ENCODE peak calls at places on chromosomes 11 and 22, in six cellular contexts. N is ovary, K is cardiac muscle cell, X is NCI-H2081, Q is heart right ventricle, B is neural crest cell. A is an unnamed sample.

GRCh38 chr11:57901756-57902155 is 121.9 kb upstream of the OR9Q1 start:
- DNase-seq in N (no peak), K (no peak), X (no peak), Q (no peak), B (no peak), A (no peak)

GRCh38 chr22:37804502-37804885 is 3.2 kb upstream of the GCAT start:
- DNase-seq in N (peak; percentile 61), K (no peak), X (no peak), Q (peak; percentile 32), B (no peak), A (no peak)

GRCh38 chr11:133864756-133865155 is 19.4 kb upstream of the SPATA19 start:
- DNase-seq in N (no peak), K (no peak), X (no peak), Q (no peak), B (no peak), A (no peak)

GRCh38 chr11:68659158-68659921 is 25.0 kb upstream of the GAL start:
- DNase-seq in N (peak; percentile 79), K (no peak), X (peak; percentile 96), Q (peak; percentile 70), B (no peak), A (peak; percentile 90)

GRCh38 chr22:48450188-48450825 is 1377.4 kb downstream of the BRD1 start:
- DNase-seq in N (no peak), K (no peak), X (no peak), Q (no peak), B (no peak), A (no peak)

GRCh38 chr11:1307163-1307870 is 2.1 kb downstream of the TOLLIP start:
- DNase-seq in N (no peak), K (no peak), X (no peak), Q (no peak), B (no peak), A (no peak)

GRCh38 chr11:61534025-61534900 is 25.7 kb downstream of the LRRC10B start:
- DNase-seq in N (no peak), K (no peak), X (no peak), Q (no peak), B (no peak), A (no peak)

GRCh38 chr11:82978422-82979099 is 77.0 kb downstream of the DDIAS start:
- DNase-seq in N (no peak), K (no peak), X (no peak), Q (no peak), B (no peak), A (no peak)

GRCh38 chr11:2737876-2738275 is 38.1 kb upstream of the KCNQ1OT1 start:
- DNase-seq in N (no peak), K (no peak), X (no peak), Q (peak; percentile 42), B (no peak), A (no peak)

GRCh38 chr22:23281053-23281405 is 100.7 kb downstream of the BCR start:
- DNase-seq in N (no peak), K (no peak), X (no peak), Q (no peak), B (no peak), A (no peak)

GRCh38 chr11:57812634-57813033 is 51.0 kb downstream of the CTNND1 start:
- DNase-seq in N (no peak), K (no peak), X (no peak), Q (no peak), B (no peak), A (no peak)

GRCh38 chr22:38781033-38781432 is 12.9 kb downstream of the DNAL4 start:
- DNase-seq in N (no peak), K (no peak), X (no peak), Q (peak; percentile 72), B (no peak), A (no peak)

GRCh38 chr11:9789919-9790318 is 126.0 kb downstream of the SWAP70 start:
- DNase-seq in N (no peak), K (no peak), X (no peak), Q (no peak), B (no peak), A (no peak)

GRCh38 chr11:57199330-57199729 is 17.6 kb downstream of the LRRC55 start:
- DNase-seq in N (no peak), K (no peak), X (no peak), Q (no peak), B (no peak), A (no peak)

A was measured in lower leg skin.